ENCODE peak calls at places on chromosomes 13 and 19, in six cellular contexts. C is HFFc6, E is heart right ventricle, F is K562, G is endothelial cell, O is spleen. W is an unnamed sample.

GRCh38 chr13:80047406-80047805 is 293.5 kb downstream of the SPRY2 start:
- DNase-seq in E (no peak), O (no peak), G (no peak), F (no peak), C (peak; percentile 62), W (no peak)

GRCh38 chr19:39307233-39307821 is 11.1 kb downstream of the IFNL1 start:
- DNase-seq in F (peak; percentile 38), E (no peak), O (peak; percentile 73), G (no peak), C (no peak), W (no peak)

GRCh38 chr19:24073807-24074206 is 13.2 kb upstream of the ZNF254 start:
- DNase-seq in O (no peak), E (no peak), C (no peak), F (no peak), G (no peak), W (no peak)

GRCh38 chr13:39773833-39774232 is 118.4 kb downstream of the COG6 start:
- DNase-seq in G (no peak), E (no peak), F (no peak), O (no peak), C (peak; percentile 74), W (no peak)

GRCh38 chr19:19406878-19407639 is 1.6 kb downstream of the GATAD2A start:
- DNase-seq in G (peak; percentile 22), C (peak; percentile 70), F (no peak), E (no peak), O (peak; percentile 85), W (no peak)

GRCh38 chr13:112643759-112644459 is 45.9 kb upstream of the ATP11A start:
- DNase-seq in C (no peak), E (no peak), O (peak; percentile 29), F (no peak), G (no peak), W (no peak)

GRCh38 chr13:39417643-39418042 is 185.3 kb downstream of the LHFPL6 start:
- DNase-seq in O (no peak), F (no peak), C (peak; percentile 54), E (no peak), G (no peak), W (no peak)

GRCh38 chr13:76516013-76516412 is 370.2 kb downstream of the KCTD12 start:
- DNase-seq in G (no peak), O (no peak), C (peak; percentile 71), F (no peak), E (no peak), W (peak; percentile 45)

GRCh38 chr19:17302391-17303166 is 646 bp downstream of the ABHD8 start:
- DNase-seq in C (no peak), G (no peak), O (peak; percentile 85), F (peak; percentile 16), E (no peak), W (no peak)

GRCh38 chr13:82522872-82523271 is 1359.4 kb downstream of the SLITRK1 start:
- DNase-seq in F (no peak), G (no peak), E (no peak), C (no peak), O (no peak), W (no peak)

GRCh38 chr19:58572818-58573657 is at the start of gene MZF1:
- DNase-seq in G (peak; percentile 98), O (peak; percentile 100), F (peak; percentile 92), E (peak; percentile 100), C (peak; percentile 100), W (peak; percentile 100)

GRCh38 chr19:17739121-17739875 is 12.0 kb upstream of the FCHO1 start:
- DNase-seq in O (peak; percentile 88), F (peak; percentile 78), C (no peak), G (no peak), E (peak; percentile 28), W (no peak)

GRCh38 chr13:28355822-28356371 is 139.0 kb downstream of the FLT1 start:
- DNase-seq in C (peak; percentile 67), F (no peak), O (no peak), E (no peak), G (no peak), W (no peak)

GRCh38 chr13:69616398-69616797 is 491.2 kb upstream of the ATXN8OS start:
- DNase-seq in G (no peak), C (no peak), O (no peak), E (no peak), F (no peak), W (no peak)

GRCh38 chr19:6313398-6313969 is 19.9 kb downstream of the ACER1 start:
- DNase-seq in F (peak; percentile 7), C (no peak), G (no peak), O (peak; percentile 1), E (no peak), W (no peak)

GRCh38 chr19:6312018-6312417 is 21.4 kb downstream of the ACER1 start:
- DNase-seq in F (no peak), O (no peak), G (no peak), E (no peak), C (no peak), W (no peak)
- TF ChIP-seq CTCF in F (peak; percentile 28), O (no peak), G (no peak), E (no peak), C (no peak), W (no peak)

DNA sequence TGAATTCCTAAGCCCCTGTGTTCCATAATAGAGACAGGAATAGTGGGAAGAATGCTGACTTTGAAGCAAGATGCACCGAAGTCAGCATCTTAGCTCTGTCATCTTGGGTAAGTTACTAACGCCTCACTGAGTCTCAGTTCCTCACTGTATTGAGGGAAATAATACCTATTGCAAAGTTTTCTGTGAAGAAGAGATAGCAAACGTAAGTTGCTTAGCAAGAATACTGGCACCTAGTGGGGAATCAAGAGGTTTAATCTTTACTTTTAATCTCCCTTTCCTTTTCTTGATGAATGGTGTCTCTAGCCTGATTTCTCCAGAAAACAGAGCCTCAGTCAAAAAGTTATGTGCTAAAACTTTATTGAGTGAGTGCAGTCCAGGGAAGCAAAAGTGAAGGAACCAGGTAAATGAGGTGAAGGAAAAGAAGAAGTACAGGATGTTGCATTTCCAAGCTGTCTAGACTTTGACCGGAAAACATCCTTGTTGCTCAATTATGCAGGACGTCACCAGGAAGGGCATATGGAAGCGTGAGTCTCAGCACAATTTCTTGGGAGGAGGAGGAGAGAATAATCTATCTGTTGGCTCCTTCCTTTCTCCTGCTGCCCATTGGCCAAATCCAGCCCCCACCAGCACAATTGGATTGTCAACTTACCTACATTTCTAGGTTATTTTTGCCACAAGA is 210.0 kb downstream of the B3GLCT start:
- DNase-seq in G (no peak), C (peak; percentile 5), E (no peak), F (no peak), O (no peak), W (no peak)
- TF ChIP-seq CTCF in G (no peak), C (peak; percentile 63), E (peak; percentile 7), F (no peak), O (no peak), W (peak; percentile 24)

GRCh38 chr19:4208385-4209094 is 20.8 kb upstream of the EBI3 start:
- DNase-seq in E (no peak), C (peak; percentile 48), F (peak; percentile 59), G (no peak), O (no peak), W (no peak)
- TF ChIP-seq CTCF in E (peak; percentile 24), C (peak; percentile 78), F (peak; percentile 20), G (no peak), O (no peak), W (peak; percentile 52)

GRCh38 chr19:989381-990081 is 5.4 kb downstream of the WDR18 start:
- DNase-seq in O (no peak), G (peak; percentile 43), C (no peak), F (no peak), E (no peak), W (no peak)
- TF ChIP-seq CTCF in O (no peak), G (peak; percentile 45), C (peak; percentile 65), F (peak; percentile 54), E (peak; percentile 10), W (no peak)

GRCh38 chr13:26502826-26503225 is 54.7 kb upstream of the WASF3 start:
- DNase-seq in O (no peak), G (peak; percentile 31), C (peak; percentile 31), E (no peak), F (no peak), W (no peak)
- TF ChIP-seq CTCF in O (no peak), G (no peak), C (no peak), E (no peak), F (no peak), W (no peak)

DNA sequence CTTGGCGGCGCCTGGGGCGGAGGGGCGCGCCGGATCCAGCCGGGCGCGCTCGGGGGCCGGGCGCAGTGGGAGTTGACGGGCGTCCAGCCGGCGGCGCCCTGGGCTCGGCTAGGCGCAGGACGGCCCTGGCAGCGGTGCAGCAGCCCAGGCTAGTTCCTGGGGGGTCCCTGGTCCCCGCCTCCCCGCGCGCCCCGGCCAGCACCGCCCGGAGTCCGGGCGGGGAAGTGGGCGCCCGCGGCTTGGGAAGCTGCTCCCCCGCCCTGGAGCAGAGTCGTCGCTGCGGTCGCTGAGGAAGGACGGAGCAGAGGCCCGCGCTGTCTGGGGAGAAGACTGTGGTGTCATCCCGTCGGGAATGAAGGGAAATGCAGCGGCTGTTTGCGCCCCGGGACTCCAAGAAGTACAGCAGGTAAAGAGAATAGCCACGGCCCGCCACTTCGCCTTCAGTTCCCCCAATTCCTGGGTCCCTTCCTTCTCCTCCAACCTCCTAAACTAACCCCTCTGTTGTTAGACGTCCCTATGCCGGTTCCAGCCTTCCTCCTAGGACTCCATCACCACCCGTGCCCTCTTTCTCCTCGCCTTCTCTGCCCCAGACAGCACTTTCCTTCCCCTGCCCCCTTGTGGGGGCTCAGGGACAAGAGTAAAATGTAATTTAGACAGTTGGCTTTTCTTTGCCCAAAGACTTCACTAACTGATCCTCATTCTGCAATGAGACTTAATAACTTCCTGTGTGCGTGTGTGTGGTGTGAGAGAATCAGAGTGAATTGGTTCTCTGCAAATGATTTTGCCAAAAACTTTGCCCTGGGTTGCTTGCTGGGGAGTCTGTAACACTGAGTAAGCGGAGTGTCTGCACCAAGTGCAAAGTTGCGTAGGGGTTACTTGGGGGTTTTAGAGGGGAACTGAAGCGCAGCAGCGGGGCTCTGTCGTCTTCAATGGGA is 20.3 kb upstream of the SGCG start:
- DNase-seq in O (no peak), C (no peak), F (no peak), G (no peak), E (no peak), W (no peak)
- TF ChIP-seq CTCF in O (no peak), C (no peak), F (no peak), G (no peak), E (no peak), W (no peak)

DNA sequence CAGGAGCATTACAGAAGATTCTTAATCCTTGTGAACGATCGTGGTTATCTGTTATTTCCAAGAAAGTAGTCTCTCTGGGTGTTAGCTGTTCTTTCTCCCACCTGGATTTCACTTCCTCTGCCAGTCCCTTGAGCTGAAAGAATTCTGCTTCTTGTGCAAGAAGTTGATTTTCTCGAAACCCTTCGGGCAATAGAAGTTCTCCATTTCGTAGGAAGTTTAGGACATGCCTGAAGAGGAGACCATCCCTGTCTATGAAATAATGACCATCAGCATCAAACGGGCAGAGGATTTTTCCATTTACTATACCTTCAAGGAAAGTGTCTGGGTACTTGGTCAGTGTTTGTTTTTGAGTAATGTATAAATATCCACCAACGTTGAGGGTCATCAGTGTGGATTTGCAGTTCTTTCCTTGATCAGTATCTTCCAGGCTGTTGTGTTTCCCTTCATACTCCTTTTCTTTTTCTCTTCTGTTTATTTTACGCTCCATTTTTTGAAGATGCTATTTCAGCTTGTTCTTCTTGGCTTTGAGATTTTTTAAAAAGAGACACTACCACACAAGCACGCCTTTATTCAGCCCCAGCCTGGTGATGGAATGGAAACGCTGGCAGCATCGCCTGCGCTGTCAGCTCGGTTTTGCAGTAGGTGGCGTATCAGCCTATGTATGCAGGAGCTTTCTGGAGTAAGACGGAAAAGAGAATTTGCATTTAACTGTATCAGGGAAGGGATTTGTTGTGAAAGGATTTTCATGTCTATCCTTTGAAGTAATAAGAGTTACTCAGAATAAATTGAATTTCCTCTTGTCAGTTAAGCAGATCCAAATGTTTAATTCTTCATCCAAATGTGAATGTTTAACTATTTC is 6.5 kb downstream of the KCTD4 start:
- DNase-seq in F (no peak), O (no peak), C (no peak), E (peak; percentile 39), G (peak; percentile 26), W (peak; percentile 31)
- TF ChIP-seq CTCF in F (peak; percentile 25), O (no peak), C (peak; percentile 42), E (peak; percentile 31), G (no peak), W (peak; percentile 78)